ENCODE peak calls at places on chromosomes 16 and 17, in five cellular contexts. H, T, S, K and O are unnamed samples.

GRCh38 chr17:78875331-78875730 is 27.7 kb downstream of the CEP295NL start:
- DNase-seq in H (no peak), T (no peak), S (no peak), K (no peak), O (no peak)

GRCh38 chr16:87183647-87184046 is 133.5 kb downstream of the C16orf95 start:
- DNase-seq in H (no peak), T (no peak), S (no peak), K (no peak), O (no peak)

GRCh38 chr17:20216154-20216815 is 207.1 kb downstream of the SPECC1 start:
- DNase-seq in H (no peak), T (no peak), S (no peak), K (no peak), O (no peak)

GRCh38 chr16:14489460-14489859 is 140.6 kb downstream of the PARN start:
- DNase-seq in H (peak; percentile 34), T (peak; percentile 79), S (no peak), K (peak; percentile 46), O (no peak)

GRCh38 chr16:378821-379182 is 3.0 kb downstream of the PGAP6 start:
- DNase-seq in H (no peak), T (no peak), S (no peak), K (no peak), O (no peak)

GRCh38 chr17:39082482-39082881 is 69.0 kb downstream of the PLXDC1 start:
- DNase-seq in H (no peak), T (peak; percentile 40), S (no peak), K (no peak), O (no peak)

GRCh38 chr16:85312642-85313540 is 200.6 kb upstream of the CIBAR2 start:
- DNase-seq in H (no peak), T (no peak), S (peak; percentile 65), K (peak; percentile 82), O (no peak)

GRCh38 chr17:59845595-59846390 is 47.0 kb downstream of the TUBD1 start:
- DNase-seq in H (peak; percentile 99), T (peak; percentile 94), S (peak; percentile 93), K (peak; percentile 72), O (peak; percentile 69)

GRCh38 chr16:67676516-67676915 is 9.9 kb downstream of the C16orf86 start:
- DNase-seq in H (peak; percentile 68), T (no peak), S (no peak), K (no peak), O (no peak)

GRCh38 chr17:27782791-27783206 is 17.5 kb downstream of the NOS2 start:
- DNase-seq in H (no peak), T (no peak), S (no peak), K (no peak), O (no peak)

GRCh38 chr17:62627904-62628603 is 584 bp downstream of the MRC2 start:
- DNase-seq in H (peak; percentile 30), T (peak; percentile 80), S (peak; percentile 6), K (peak; percentile 70), O (peak; percentile 87)

GRCh38 chr17:77391668-77392375 is 251.1 kb downstream of the SEC14L1 start:
- DNase-seq in H (peak; percentile 88), T (peak; percentile 99), S (no peak), K (peak; percentile 81), O (peak; percentile 94)

GRCh38 chr16:15515992-15516391 is 81.6 kb downstream of the BMERB1 start:
- DNase-seq in H (no peak), T (no peak), S (no peak), K (no peak), O (no peak)

GRCh38 chr16:3459401-3460090 is 16.1 kb downstream of the NAA60 start:
- DNase-seq in H (peak; percentile 3), T (no peak), S (no peak), K (peak; percentile 51), O (no peak)

GRCh38 chr17:68512967-68513474 is 791 bp downstream of the PRKAR1A start:
- DNase-seq in H (peak; percentile 44), T (peak; percentile 54), S (no peak), K (peak; percentile 55), O (peak; percentile 75)

GRCh38 chr17:56810846-56811775 is 22.6 kb downstream of the C17orf67 start:
- DNase-seq in H (no peak), T (no peak), S (no peak), K (no peak), O (no peak)

GRCh38 chr16:82936941-82937551 is 310.3 kb downstream of the CDH13 start:
- DNase-seq in H (no peak), T (peak; percentile 26), S (no peak), K (no peak), O (no peak)

GRCh38 chr16:29683543-29684090 is 4.6 kb downstream of the QPRT start:
- DNase-seq in H (no peak), T (no peak), S (no peak), K (no peak), O (no peak)

GRCh38 chr16:27405546-27406451 is 3.8 kb downstream of the IL21R start:
- DNase-seq in H (no peak), T (peak; percentile 27), S (no peak), K (no peak), O (no peak)

GRCh38 chr17:82848022-82848592 is 8.3 kb upstream of the ZNF750 start:
- DNase-seq in H (no peak), T (peak; percentile 9), S (no peak), K (peak; percentile 50), O (peak; percentile 84)

GRCh38 chr17:17902357-17902756 is 65.6 kb upstream of the SREBF1 start:
- DNase-seq in H (peak; percentile 31), T (no peak), S (no peak), K (no peak), O (no peak)

GRCh38 chr17:74870512-74870911 is 2.3 kb downstream of the FDXR start:
- DNase-seq in H (peak; percentile 37), T (peak; percentile 78), S (no peak), K (no peak), O (no peak)

GRCh38 chr17:77400445-77400870 is 259.7 kb downstream of the SEC14L1 start:
- DNase-seq in H (no peak), T (peak; percentile 53), S (no peak), K (no peak), O (no peak)

GRCh38 chr17:72726936-72727335 is 365.6 kb downstream of the SLC39A11 start:
- DNase-seq in H (peak; percentile 69), T (no peak), S (no peak), K (no peak), O (no peak)

GRCh38 chr16:3149630-3150345 is 15.0 kb downstream of the ZNF213 start:
- DNase-seq in H (peak; percentile 44), T (peak; percentile 63), S (peak; percentile 73), K (peak; percentile 90), O (peak; percentile 83)

GRCh38 chr17:57356153-57356721 is 99.9 kb downstream of the MSI2 start:
- DNase-seq in H (no peak), T (no peak), S (no peak), K (no peak), O (no peak)

GRCh38 chr17:58414596-58414997 is 2.7 kb downstream of the RNF43 start:
- DNase-seq in H (peak; percentile 40), T (no peak), S (no peak), K (no peak), O (no peak)

GRCh38 chr16:15765880-15766279 is 90.9 kb downstream of the MYH11 start:
- DNase-seq in H (peak; percentile 62), T (peak; percentile 48), S (peak; percentile 51), K (peak; percentile 56), O (no peak)

GRCh38 chr16:13957197-13958078 is 37.5 kb downstream of the ERCC4 start:
- DNase-seq in H (peak; percentile 88), T (peak; percentile 93), S (peak; percentile 93), K (peak; percentile 84), O (peak; percentile 90)